ENCODE peak calls at places on chromosome 2, in eight cellular contexts. One of them, this sample, is unnamed.

GRCh38 chr2:176445831-176446433 is 176.7 kb downstream of the MTX2 start:
- DNase-seq in NCI-H2081: no peak
- DNase-seq in IMR-90: peak; percentile 87
- DNase-seq in body of pancreas: no peak
- DNase-seq in BJ: peak; percentile 39
- DNase-seq in stimulated activated CD8-positive, alpha-beta memory T cell treated with anti-CD3 and anti-CD28 coated beads, Interleukin-4, amount 100 ng/mL, for 4 hours: no peak
- DNase-seq in nephron progenitor cell: no peak
- DNase-seq in spleen: no peak
- DNase-seq in this sample: no peak

GRCh38 chr2:64177315-64177714 is 33.1 kb upstream of the PELI1 start:
- DNase-seq in NCI-H2081: no peak
- DNase-seq in IMR-90: peak; percentile 15
- DNase-seq in body of pancreas: no peak
- DNase-seq in BJ: no peak
- DNase-seq in stimulated activated CD8-positive, alpha-beta memory T cell treated with anti-CD3 and anti-CD28 coated beads, Interleukin-4, amount 100 ng/mL, for 4 hours: no peak
- DNase-seq in nephron progenitor cell: no peak
- DNase-seq in spleen: no peak
- DNase-seq in this sample: no peak

GRCh38 chr2:136013962-136014361 is 28.5 kb upstream of the DARS1 start:
- DNase-seq in NCI-H2081: no peak
- DNase-seq in IMR-90: no peak
- DNase-seq in body of pancreas: no peak
- DNase-seq in BJ: no peak
- DNase-seq in stimulated activated CD8-positive, alpha-beta memory T cell treated with anti-CD3 and anti-CD28 coated beads, Interleukin-4, amount 100 ng/mL, for 4 hours: no peak
- DNase-seq in nephron progenitor cell: no peak
- DNase-seq in spleen: no peak
- DNase-seq in this sample: no peak

GRCh38 chr2:180876506-180876905 is 103.9 kb upstream of the UBE2E3 start:
- DNase-seq in NCI-H2081: no peak
- DNase-seq in IMR-90: no peak
- DNase-seq in body of pancreas: no peak
- DNase-seq in BJ: no peak
- DNase-seq in stimulated activated CD8-positive, alpha-beta memory T cell treated with anti-CD3 and anti-CD28 coated beads, Interleukin-4, amount 100 ng/mL, for 4 hours: no peak
- DNase-seq in nephron progenitor cell: no peak
- DNase-seq in spleen: no peak
- DNase-seq in this sample: no peak

GRCh38 chr2:161415467-161416293 is 417 bp upstream of the TBR1 start:
- DNase-seq in NCI-H2081: no peak
- DNase-seq in IMR-90: no peak
- DNase-seq in body of pancreas: no peak
- DNase-seq in BJ: no peak
- DNase-seq in stimulated activated CD8-positive, alpha-beta memory T cell treated with anti-CD3 and anti-CD28 coated beads, Interleukin-4, amount 100 ng/mL, for 4 hours: no peak
- DNase-seq in nephron progenitor cell: peak; percentile 5
- DNase-seq in spleen: no peak
- DNase-seq in this sample: no peak

GRCh38 chr2:241064008-241064801 is 37.9 kb downstream of the MTERF4 start:
- DNase-seq in NCI-H2081: peak; percentile 3
- DNase-seq in IMR-90: no peak
- DNase-seq in body of pancreas: peak; percentile 71
- DNase-seq in BJ: no peak
- DNase-seq in stimulated activated CD8-positive, alpha-beta memory T cell treated with anti-CD3 and anti-CD28 coated beads, Interleukin-4, amount 100 ng/mL, for 4 hours: no peak
- DNase-seq in nephron progenitor cell: no peak
- DNase-seq in spleen: peak; percentile 83
- DNase-seq in this sample: peak; percentile 54

GRCh38 chr2:15260196-15260595 is 300.9 kb downstream of the NBAS start:
- DNase-seq in NCI-H2081: no peak
- DNase-seq in IMR-90: no peak
- DNase-seq in body of pancreas: no peak
- DNase-seq in BJ: no peak
- DNase-seq in stimulated activated CD8-positive, alpha-beta memory T cell treated with anti-CD3 and anti-CD28 coated beads, Interleukin-4, amount 100 ng/mL, for 4 hours: no peak
- DNase-seq in nephron progenitor cell: no peak
- DNase-seq in spleen: no peak
- DNase-seq in this sample: no peak

GRCh38 chr2:28747714-28748113 is 3.9 kb upstream of the PPP1CB start:
- DNase-seq in NCI-H2081: peak; percentile 13
- DNase-seq in IMR-90: no peak
- DNase-seq in body of pancreas: no peak
- DNase-seq in BJ: no peak
- DNase-seq in stimulated activated CD8-positive, alpha-beta memory T cell treated with anti-CD3 and anti-CD28 coated beads, Interleukin-4, amount 100 ng/mL, for 4 hours: no peak
- DNase-seq in nephron progenitor cell: no peak
- DNase-seq in spleen: no peak
- DNase-seq in this sample: no peak

GRCh38 chr2:112183327-112184025 is 45.3 kb downstream of the FBLN7 start:
- DNase-seq in NCI-H2081: no peak
- DNase-seq in IMR-90: peak; percentile 12
- DNase-seq in body of pancreas: no peak
- DNase-seq in BJ: no peak
- DNase-seq in stimulated activated CD8-positive, alpha-beta memory T cell treated with anti-CD3 and anti-CD28 coated beads, Interleukin-4, amount 100 ng/mL, for 4 hours: no peak
- DNase-seq in nephron progenitor cell: no peak
- DNase-seq in spleen: no peak
- DNase-seq in this sample: no peak

GRCh38 chr2:28583899-28584553 is 88.2 kb downstream of the PLB1 start:
- DNase-seq in NCI-H2081: no peak
- DNase-seq in IMR-90: peak; percentile 97
- DNase-seq in body of pancreas: peak; percentile 75
- DNase-seq in BJ: peak; percentile 82
- DNase-seq in stimulated activated CD8-positive, alpha-beta memory T cell treated with anti-CD3 and anti-CD28 coated beads, Interleukin-4, amount 100 ng/mL, for 4 hours: peak; percentile 70
- DNase-seq in nephron progenitor cell: peak; percentile 20
- DNase-seq in spleen: no peak
- DNase-seq in this sample: no peak

GRCh38 chr2:24871852-24872323 is 48.1 kb downstream of the ADCY3 start:
- DNase-seq in NCI-H2081: no peak
- DNase-seq in IMR-90: peak; percentile 54
- DNase-seq in body of pancreas: no peak
- DNase-seq in BJ: no peak
- DNase-seq in stimulated activated CD8-positive, alpha-beta memory T cell treated with anti-CD3 and anti-CD28 coated beads, Interleukin-4, amount 100 ng/mL, for 4 hours: no peak
- DNase-seq in nephron progenitor cell: peak; percentile 38
- DNase-seq in spleen: no peak
- DNase-seq in this sample: no peak

GRCh38 chr2:113058998-113059960 is at the start of gene IL36RN:
- DNase-seq in NCI-H2081: no peak
- DNase-seq in IMR-90: no peak
- DNase-seq in body of pancreas: no peak
- DNase-seq in BJ: no peak
- DNase-seq in stimulated activated CD8-positive, alpha-beta memory T cell treated with anti-CD3 and anti-CD28 coated beads, Interleukin-4, amount 100 ng/mL, for 4 hours: no peak
- DNase-seq in nephron progenitor cell: no peak
- DNase-seq in spleen: no peak
- DNase-seq in this sample: no peak

GRCh38 chr2:180208841-180209240 is 201.7 kb upstream of the CWC22 start:
- DNase-seq in NCI-H2081: no peak
- DNase-seq in IMR-90: peak; percentile 62
- DNase-seq in body of pancreas: no peak
- DNase-seq in BJ: no peak
- DNase-seq in stimulated activated CD8-positive, alpha-beta memory T cell treated with anti-CD3 and anti-CD28 coated beads, Interleukin-4, amount 100 ng/mL, for 4 hours: no peak
- DNase-seq in nephron progenitor cell: no peak
- DNase-seq in spleen: no peak
- DNase-seq in this sample: no peak

GRCh38 chr2:21740529-21740928 is 616.8 kb downstream of the TDRD15 start:
- DNase-seq in NCI-H2081: no peak
- DNase-seq in IMR-90: peak; percentile 45
- DNase-seq in body of pancreas: no peak
- DNase-seq in BJ: no peak
- DNase-seq in stimulated activated CD8-positive, alpha-beta memory T cell treated with anti-CD3 and anti-CD28 coated beads, Interleukin-4, amount 100 ng/mL, for 4 hours: no peak
- DNase-seq in nephron progenitor cell: no peak
- DNase-seq in spleen: no peak
- DNase-seq in this sample: no peak

GRCh38 chr2:134705861-134706586 is 12.8 kb downstream of the TMEM163 start:
- DNase-seq in NCI-H2081: no peak
- DNase-seq in IMR-90: no peak
- DNase-seq in body of pancreas: no peak
- DNase-seq in BJ: no peak
- DNase-seq in stimulated activated CD8-positive, alpha-beta memory T cell treated with anti-CD3 and anti-CD28 coated beads, Interleukin-4, amount 100 ng/mL, for 4 hours: no peak
- DNase-seq in nephron progenitor cell: peak; percentile 46
- DNase-seq in spleen: no peak
- DNase-seq in this sample: no peak

GRCh38 chr2:66431840-66432511 is 2.9 kb upstream of the MEIS1 start:
- DNase-seq in NCI-H2081: no peak
- DNase-seq in IMR-90: no peak
- DNase-seq in body of pancreas: no peak
- DNase-seq in BJ: no peak
- DNase-seq in stimulated activated CD8-positive, alpha-beta memory T cell treated with anti-CD3 and anti-CD28 coated beads, Interleukin-4, amount 100 ng/mL, for 4 hours: no peak
- DNase-seq in nephron progenitor cell: peak; percentile 39
- DNase-seq in spleen: no peak
- DNase-seq in this sample: peak; percentile 23

GRCh38 chr2:123915380-123915779 is 109.7 kb upstream of the CNTNAP5 start:
- DNase-seq in NCI-H2081: no peak
- DNase-seq in IMR-90: no peak
- DNase-seq in body of pancreas: no peak
- DNase-seq in BJ: no peak
- DNase-seq in stimulated activated CD8-positive, alpha-beta memory T cell treated with anti-CD3 and anti-CD28 coated beads, Interleukin-4, amount 100 ng/mL, for 4 hours: no peak
- DNase-seq in nephron progenitor cell: no peak
- DNase-seq in spleen: no peak
- DNase-seq in this sample: no peak

GRCh38 chr2:173279528-173279868 is 75.2 kb upstream of the CDCA7 start:
- DNase-seq in NCI-H2081: no peak
- DNase-seq in IMR-90: no peak
- DNase-seq in body of pancreas: no peak
- DNase-seq in BJ: no peak
- DNase-seq in stimulated activated CD8-positive, alpha-beta memory T cell treated with anti-CD3 and anti-CD28 coated beads, Interleukin-4, amount 100 ng/mL, for 4 hours: no peak
- DNase-seq in nephron progenitor cell: no peak
- DNase-seq in spleen: no peak
- DNase-seq in this sample: no peak

GRCh38 chr2:36351291-36352023 is 4.1 kb upstream of the CRIM1 start:
- DNase-seq in NCI-H2081: no peak
- DNase-seq in IMR-90: no peak
- DNase-seq in body of pancreas: no peak
- DNase-seq in BJ: no peak
- DNase-seq in stimulated activated CD8-positive, alpha-beta memory T cell treated with anti-CD3 and anti-CD28 coated beads, Interleukin-4, amount 100 ng/mL, for 4 hours: no peak
- DNase-seq in nephron progenitor cell: no peak
- DNase-seq in spleen: no peak
- DNase-seq in this sample: no peak

GRCh38 chr2:62309465-62310091 is 113.7 kb downstream of the B3GNT2 start:
- DNase-seq in NCI-H2081: no peak
- DNase-seq in IMR-90: no peak
- DNase-seq in body of pancreas: no peak
- DNase-seq in BJ: no peak
- DNase-seq in stimulated activated CD8-positive, alpha-beta memory T cell treated with anti-CD3 and anti-CD28 coated beads, Interleukin-4, amount 100 ng/mL, for 4 hours: no peak
- DNase-seq in nephron progenitor cell: no peak
- DNase-seq in spleen: no peak
- DNase-seq in this sample: no peak

GRCh38 chr2:18117592-18117991 is 239.1 kb downstream of the KCNS3 start:
- DNase-seq in NCI-H2081: peak; percentile 8
- DNase-seq in IMR-90: peak; percentile 41
- DNase-seq in body of pancreas: peak; percentile 10
- DNase-seq in BJ: no peak
- DNase-seq in stimulated activated CD8-positive, alpha-beta memory T cell treated with anti-CD3 and anti-CD28 coated beads, Interleukin-4, amount 100 ng/mL, for 4 hours: no peak
- DNase-seq in nephron progenitor cell: no peak
- DNase-seq in spleen: no peak
- DNase-seq in this sample: no peak

GRCh38 chr2:72755647-72756423 is 70.0 kb downstream of the EXOC6B start:
- DNase-seq in NCI-H2081: peak; percentile 17
- DNase-seq in IMR-90: peak; percentile 1
- DNase-seq in body of pancreas: peak; percentile 10
- DNase-seq in BJ: peak; percentile 23
- DNase-seq in stimulated activated CD8-positive, alpha-beta memory T cell treated with anti-CD3 and anti-CD28 coated beads, Interleukin-4, amount 100 ng/mL, for 4 hours: no peak
- DNase-seq in nephron progenitor cell: no peak
- DNase-seq in spleen: no peak
- DNase-seq in this sample: no peak

GRCh38 chr2:112031473-112031872 is 23.6 kb upstream of the TMEM87B start:
- DNase-seq in NCI-H2081: no peak
- DNase-seq in IMR-90: no peak
- DNase-seq in body of pancreas: peak; percentile 33
- DNase-seq in BJ: no peak
- DNase-seq in stimulated activated CD8-positive, alpha-beta memory T cell treated with anti-CD3 and anti-CD28 coated beads, Interleukin-4, amount 100 ng/mL, for 4 hours: no peak
- DNase-seq in nephron progenitor cell: no peak
- DNase-seq in spleen: no peak
- DNase-seq in this sample: no peak

GRCh38 chr2:144670080-144670479 is 150.2 kb upstream of the ZEB2 start:
- DNase-seq in NCI-H2081: no peak
- DNase-seq in IMR-90: no peak
- DNase-seq in body of pancreas: no peak
- DNase-seq in BJ: no peak
- DNase-seq in stimulated activated CD8-positive, alpha-beta memory T cell treated with anti-CD3 and anti-CD28 coated beads, Interleukin-4, amount 100 ng/mL, for 4 hours: no peak
- DNase-seq in nephron progenitor cell: no peak
- DNase-seq in spleen: no peak
- DNase-seq in this sample: no peak

GRCh38 chr2:217993817-217994459 is 8.9 kb downstream of the TNS1 start:
- DNase-seq in NCI-H2081: peak; percentile 42
- DNase-seq in IMR-90: peak; percentile 45
- DNase-seq in body of pancreas: peak; percentile 77
- DNase-seq in BJ: no peak
- DNase-seq in stimulated activated CD8-positive, alpha-beta memory T cell treated with anti-CD3 and anti-CD28 coated beads, Interleukin-4, amount 100 ng/mL, for 4 hours: no peak
- DNase-seq in nephron progenitor cell: peak; percentile 87
- DNase-seq in spleen: peak; percentile 88
- DNase-seq in this sample: peak; percentile 71

GRCh38 chr2:12624911-12625598 is 91.7 kb upstream of the TRIB2 start:
- DNase-seq in NCI-H2081: no peak
- DNase-seq in IMR-90: no peak
- DNase-seq in body of pancreas: no peak
- DNase-seq in BJ: no peak
- DNase-seq in stimulated activated CD8-positive, alpha-beta memory T cell treated with anti-CD3 and anti-CD28 coated beads, Interleukin-4, amount 100 ng/mL, for 4 hours: no peak
- DNase-seq in nephron progenitor cell: no peak
- DNase-seq in spleen: no peak
- DNase-seq in this sample: no peak

GRCh38 chr2:217396165-217396564 is 536.3 kb upstream of the TNP1 start:
- DNase-seq in NCI-H2081: no peak
- DNase-seq in IMR-90: peak; percentile 45
- DNase-seq in body of pancreas: no peak
- DNase-seq in BJ: peak; percentile 53
- DNase-seq in stimulated activated CD8-positive, alpha-beta memory T cell treated with anti-CD3 and anti-CD28 coated beads, Interleukin-4, amount 100 ng/mL, for 4 hours: no peak
- DNase-seq in nephron progenitor cell: no peak
- DNase-seq in spleen: no peak
- DNase-seq in this sample: no peak

GRCh38 chr2:158034198-158034831 is 67.4 kb upstream of the UPP2 start:
- DNase-seq in NCI-H2081: peak; percentile 14
- DNase-seq in IMR-90: peak; percentile 48
- DNase-seq in body of pancreas: peak; percentile 79
- DNase-seq in BJ: no peak
- DNase-seq in stimulated activated CD8-positive, alpha-beta memory T cell treated with anti-CD3 and anti-CD28 coated beads, Interleukin-4, amount 100 ng/mL, for 4 hours: no peak
- DNase-seq in nephron progenitor cell: peak; percentile 33
- DNase-seq in spleen: no peak
- DNase-seq in this sample: no peak

GRCh38 chr2:217785544-217786045 is 217.2 kb downstream of the TNS1 start:
- DNase-seq in NCI-H2081: peak; percentile 57
- DNase-seq in IMR-90: peak; percentile 60
- DNase-seq in body of pancreas: peak; percentile 79
- DNase-seq in BJ: no peak
- DNase-seq in stimulated activated CD8-positive, alpha-beta memory T cell treated with anti-CD3 and anti-CD28 coated beads, Interleukin-4, amount 100 ng/mL, for 4 hours: peak; percentile 41
- DNase-seq in nephron progenitor cell: peak; percentile 93
- DNase-seq in spleen: peak; percentile 91
- DNase-seq in this sample: peak; percentile 67